ENCODE peak calls at places on chromosomes 2 and 18, in five cellular contexts. One of them, this sample, is unnamed.

GRCh38 chr2:191544511-191545062 is 133.3 kb upstream of the NABP1 start:
- DNase-seq in right lobe of liver: no peak
- DNase-seq in A549: no peak
- DNase-seq in heart left ventricle: no peak
- DNase-seq in breast epithelium: no peak
- DNase-seq in this sample: no peak

GRCh38 chr2:186911551-186912085 is 62.6 kb upstream of the ZSWIM2 start:
- DNase-seq in right lobe of liver: no peak
- DNase-seq in A549: no peak
- DNase-seq in heart left ventricle: no peak
- DNase-seq in breast epithelium: no peak
- DNase-seq in this sample: no peak

GRCh38 chr2:240322231-240322955 is 113.1 kb upstream of the GPC1 start:
- DNase-seq in right lobe of liver: peak; percentile 42
- DNase-seq in A549: no peak
- DNase-seq in heart left ventricle: no peak
- DNase-seq in breast epithelium: no peak
- DNase-seq in this sample: peak; percentile 68

GRCh38 chr2:60764736-60765534 is 8.9 kb downstream of the PAPOLG start:
- DNase-seq in right lobe of liver: no peak
- DNase-seq in A549: no peak
- DNase-seq in heart left ventricle: no peak
- DNase-seq in breast epithelium: no peak
- DNase-seq in this sample: no peak

GRCh38 chr2:107132141-107132540 is 246.2 kb upstream of the ST6GAL2 start:
- DNase-seq in right lobe of liver: no peak
- DNase-seq in A549: no peak
- DNase-seq in heart left ventricle: no peak
- DNase-seq in breast epithelium: no peak
- DNase-seq in this sample: no peak

GRCh38 chr2:66435549-66435875 is 587 bp downstream of the MEIS1 start:
- DNase-seq in right lobe of liver: no peak
- DNase-seq in A549: no peak
- DNase-seq in heart left ventricle: no peak
- DNase-seq in breast epithelium: no peak
- DNase-seq in this sample: no peak

GRCh38 chr2:29481313-29481712 is 366.1 kb downstream of the CLIP4 start:
- DNase-seq in right lobe of liver: no peak
- DNase-seq in A549: no peak
- DNase-seq in heart left ventricle: no peak
- DNase-seq in breast epithelium: no peak
- DNase-seq in this sample: no peak

GRCh38 chr2:75190271-75190990 is 8.9 kb downstream of the TACR1 start:
- DNase-seq in right lobe of liver: no peak
- DNase-seq in A549: no peak
- DNase-seq in heart left ventricle: no peak
- DNase-seq in breast epithelium: no peak
- DNase-seq in this sample: no peak

GRCh38 chr18:73318732-73319479 is 451.1 kb upstream of the NETO1 start:
- DNase-seq in right lobe of liver: no peak
- DNase-seq in A549: no peak
- DNase-seq in heart left ventricle: no peak
- DNase-seq in breast epithelium: no peak
- DNase-seq in this sample: no peak

GRCh38 chr2:130864830-130865229 is 28.1 kb downstream of the ARHGEF4 start:
- DNase-seq in right lobe of liver: no peak
- DNase-seq in A549: no peak
- DNase-seq in heart left ventricle: peak; percentile 51
- DNase-seq in breast epithelium: no peak
- DNase-seq in this sample: no peak

GRCh38 chr2:178205853-178206516 is 11.7 kb downstream of the OSBPL6 start:
- DNase-seq in right lobe of liver: no peak
- DNase-seq in A549: no peak
- DNase-seq in heart left ventricle: no peak
- DNase-seq in breast epithelium: no peak
- DNase-seq in this sample: no peak

GRCh38 chr2:170817247-170817998 is 736 bp downstream of the GAD1 start:
- DNase-seq in right lobe of liver: no peak
- DNase-seq in A549: no peak
- DNase-seq in heart left ventricle: no peak
- DNase-seq in breast epithelium: no peak
- DNase-seq in this sample: no peak

GRCh38 chr2:178796079-178796677 is 11.0 kb downstream of the TTN start:
- DNase-seq in right lobe of liver: no peak
- DNase-seq in A549: peak; percentile 10
- DNase-seq in heart left ventricle: no peak
- DNase-seq in breast epithelium: no peak
- DNase-seq in this sample: no peak

GRCh38 chr2:21515903-21516302 is 392.1 kb downstream of the TDRD15 start:
- DNase-seq in right lobe of liver: no peak
- DNase-seq in A549: no peak
- DNase-seq in heart left ventricle: no peak
- DNase-seq in breast epithelium: no peak
- DNase-seq in this sample: no peak

GRCh38 chr2:32591669-32592463 is 36.0 kb upstream of the TTC27 start:
- DNase-seq in right lobe of liver: no peak
- DNase-seq in A549: no peak
- DNase-seq in heart left ventricle: no peak
- DNase-seq in breast epithelium: no peak
- DNase-seq in this sample: no peak

GRCh38 chr2:25514043-25514627 is 159.2 kb downstream of the DTNB start:
- DNase-seq in right lobe of liver: no peak
- DNase-seq in A549: no peak
- DNase-seq in heart left ventricle: no peak
- DNase-seq in breast epithelium: no peak
- DNase-seq in this sample: no peak

GRCh38 chr18:75223687-75224347 is 13.2 kb downstream of the TSHZ1 start:
- DNase-seq in right lobe of liver: no peak
- DNase-seq in A549: no peak
- DNase-seq in heart left ventricle: no peak
- DNase-seq in breast epithelium: no peak
- DNase-seq in this sample: no peak

GRCh38 chr2:208074610-208075356 is 49.5 kb upstream of the PLEKHM3 start:
- DNase-seq in right lobe of liver: no peak
- DNase-seq in A549: no peak
- DNase-seq in heart left ventricle: no peak
- DNase-seq in breast epithelium: no peak
- DNase-seq in this sample: no peak

GRCh38 chr2:212646698-212647097 is 108.1 kb upstream of the ERBB4 start:
- DNase-seq in right lobe of liver: no peak
- DNase-seq in A549: no peak
- DNase-seq in heart left ventricle: no peak
- DNase-seq in breast epithelium: no peak
- DNase-seq in this sample: no peak

GRCh38 chr2:70523996-70524965 is 29.3 kb downstream of the TGFA start:
- DNase-seq in right lobe of liver: peak; percentile 53
- DNase-seq in A549: peak; percentile 88
- DNase-seq in heart left ventricle: peak; percentile 30
- DNase-seq in breast epithelium: peak; percentile 86
- DNase-seq in this sample: no peak

GRCh38 chr2:47007221-47007825 is 91.7 kb upstream of the MCFD2 start:
- DNase-seq in right lobe of liver: no peak
- DNase-seq in A549: no peak
- DNase-seq in heart left ventricle: peak; percentile 61
- DNase-seq in breast epithelium: no peak
- DNase-seq in this sample: no peak

GRCh38 chr2:86441789-86442641 is 844 bp downstream of the KDM3A start:
- DNase-seq in right lobe of liver: peak; percentile 71
- DNase-seq in A549: peak; percentile 18
- DNase-seq in heart left ventricle: peak; percentile 69
- DNase-seq in breast epithelium: peak; percentile 48
- DNase-seq in this sample: peak; percentile 25
- TF ChIP-seq POLR2A in right lobe of liver: no peak
- TF ChIP-seq POLR2A in A549: peak; percentile 14
- TF ChIP-seq POLR2A in heart left ventricle: no peak
- TF ChIP-seq POLR2A in breast epithelium: peak; percentile 21
- TF ChIP-seq POLR2A in this sample: no peak

GRCh38 chr18:13584826-13585225 is 141.5 kb downstream of the FAM210A start:
- DNase-seq in right lobe of liver: no peak
- DNase-seq in A549: no peak
- DNase-seq in heart left ventricle: no peak
- DNase-seq in breast epithelium: no peak
- DNase-seq in this sample: no peak
- H3K4me1 ChIP-seq in right lobe of liver: peaks cover 5% of the 10 kb centered on the region
- H3K4me1 ChIP-seq in A549: no peaks in the 10 kb centered on the region
- H3K4me1 ChIP-seq in heart left ventricle: peaks cover 41% of the 10 kb centered on the region
- H3K4me1 ChIP-seq in breast epithelium: no peaks in the 10 kb centered on the region
- H3K4me1 ChIP-seq in this sample: peaks cover 5% of the 10 kb centered on the region

DNA sequence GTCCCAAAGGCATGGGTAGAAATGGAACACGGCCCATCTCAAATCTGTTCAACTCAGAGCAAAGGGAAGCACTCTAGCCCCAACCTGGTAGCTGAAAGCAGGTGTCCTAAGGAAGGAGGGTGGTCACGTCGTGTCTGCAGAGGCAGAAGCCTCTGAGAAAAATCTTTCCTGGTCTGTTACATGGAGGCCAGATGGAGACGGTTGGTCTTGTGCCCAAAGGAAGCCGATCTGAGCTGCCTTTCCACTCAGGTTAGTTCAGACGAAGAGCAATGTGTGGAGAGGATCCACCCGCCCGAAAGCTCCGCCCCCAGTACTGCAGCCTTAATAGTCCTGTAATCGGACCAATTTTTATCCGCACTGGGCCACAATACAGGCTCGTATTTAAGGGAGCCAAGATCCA is 54.9 kb upstream of the AMMECR1L start:
- DNase-seq in right lobe of liver: no peak
- DNase-seq in A549: no peak
- DNase-seq in heart left ventricle: no peak
- DNase-seq in breast epithelium: no peak
- DNase-seq in this sample: no peak
- TF ChIP-seq POLR2A in right lobe of liver: no peak
- TF ChIP-seq POLR2A in A549: no peak
- TF ChIP-seq POLR2A in heart left ventricle: no peak
- TF ChIP-seq POLR2A in breast epithelium: no peak
- TF ChIP-seq POLR2A in this sample: no peak

GRCh38 chr2:203808041-203808750 is 59.4 kb upstream of the CTLA4 start:
- DNase-seq in right lobe of liver: no peak
- DNase-seq in A549: no peak
- DNase-seq in heart left ventricle: no peak
- DNase-seq in breast epithelium: no peak
- DNase-seq in this sample: no peak
- H3K4me1 ChIP-seq in right lobe of liver: peaks cover 21% of the 10 kb centered on the region
- H3K4me1 ChIP-seq in A549: peaks cover 22% of the 10 kb centered on the region
- H3K4me1 ChIP-seq in heart left ventricle: no peaks in the 10 kb centered on the region
- H3K4me1 ChIP-seq in breast epithelium: no peaks in the 10 kb centered on the region
- H3K4me1 ChIP-seq in this sample: peaks cover 9% of the 10 kb centered on the region

DNA sequence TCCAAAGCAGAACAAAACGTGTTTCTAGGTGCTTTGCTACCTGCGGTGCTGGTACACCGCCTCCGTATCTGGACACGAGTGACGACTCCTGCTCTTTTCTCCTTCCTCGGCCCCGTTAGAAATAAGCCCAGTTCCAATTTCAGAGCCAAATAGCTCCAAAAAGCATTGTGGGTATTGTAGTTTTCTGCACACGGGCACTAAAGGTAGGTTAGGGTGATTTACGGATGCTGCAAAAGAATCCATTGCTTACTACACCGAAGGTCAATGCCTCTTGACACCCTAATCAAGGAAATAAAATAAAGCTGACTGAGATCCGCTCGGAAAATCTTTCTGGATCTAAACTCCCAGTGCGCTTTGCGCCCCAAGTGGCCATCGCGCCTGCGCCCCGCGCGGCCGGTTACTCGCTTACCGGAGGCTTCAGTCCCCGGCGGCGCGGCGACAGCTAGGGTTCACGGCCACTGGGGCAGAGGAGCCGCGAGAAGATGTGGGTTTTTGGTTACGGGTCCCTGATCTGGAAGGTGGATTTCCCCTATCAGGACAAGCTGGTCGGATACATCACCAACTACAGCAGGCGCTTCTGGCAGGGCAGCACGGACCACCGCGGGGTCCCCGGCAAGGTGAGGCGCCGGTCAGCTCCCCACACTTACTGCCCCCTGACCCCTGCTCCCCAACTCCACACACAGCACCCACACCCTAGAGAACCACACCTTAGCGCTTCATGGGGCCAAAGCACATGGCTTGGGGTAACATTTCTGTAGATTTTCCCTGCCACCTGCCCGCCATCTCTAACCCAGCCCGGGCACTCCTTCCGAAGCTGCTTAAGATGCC is at the start of gene CHAC2:
- DNase-seq in right lobe of liver: peak; percentile 90
- DNase-seq in A549: peak; percentile 83
- DNase-seq in heart left ventricle: peak; percentile 92
- DNase-seq in breast epithelium: peak; percentile 61
- DNase-seq in this sample: peak; percentile 84
- TF ChIP-seq POLR2A in right lobe of liver: peak; percentile 71
- TF ChIP-seq POLR2A in A549: peak; percentile 89
- TF ChIP-seq POLR2A in heart left ventricle: peak; percentile 42
- TF ChIP-seq POLR2A in breast epithelium: no peak
- TF ChIP-seq POLR2A in this sample: peak; percentile 79

DNA sequence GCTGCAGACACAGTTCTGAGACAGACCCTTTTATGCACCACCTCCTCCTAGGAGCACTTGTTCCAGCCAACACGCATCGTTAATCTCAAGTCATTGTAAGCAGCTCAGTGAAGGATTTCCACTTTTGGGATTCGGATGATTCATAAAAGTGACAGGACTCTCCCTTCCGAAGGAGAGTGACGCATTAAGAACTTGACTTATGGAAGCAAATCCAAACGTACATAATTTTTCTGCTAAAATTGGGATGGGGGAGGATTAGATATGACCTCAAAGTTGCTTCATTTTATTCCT is 165.7 kb downstream of the TWIST2 start:
- DNase-seq in right lobe of liver: no peak
- DNase-seq in A549: no peak
- DNase-seq in heart left ventricle: no peak
- DNase-seq in breast epithelium: no peak
- DNase-seq in this sample: no peak
- H3K4me1 ChIP-seq in right lobe of liver: no peaks in the 10 kb centered on the region
- H3K4me1 ChIP-seq in A549: no peaks in the 10 kb centered on the region
- H3K4me1 ChIP-seq in heart left ventricle: no peaks in the 10 kb centered on the region
- H3K4me1 ChIP-seq in breast epithelium: no peaks in the 10 kb centered on the region
- H3K4me1 ChIP-seq in this sample: no peaks in the 10 kb centered on the region

GRCh38 chr2:64268330-64268729 is 124.1 kb upstream of the PELI1 start:
- DNase-seq in right lobe of liver: no peak
- DNase-seq in A549: no peak
- DNase-seq in heart left ventricle: no peak
- DNase-seq in breast epithelium: no peak
- DNase-seq in this sample: no peak
- TF ChIP-seq POLR2A in right lobe of liver: no peak
- TF ChIP-seq POLR2A in A549: no peak
- TF ChIP-seq POLR2A in heart left ventricle: no peak
- TF ChIP-seq POLR2A in breast epithelium: no peak
- TF ChIP-seq POLR2A in this sample: no peak

This sample was measured in gastrocnemius medialis.